ENCODE peak calls at places on chromosomes 7 and 10, in nine cellular contexts. Y is PC-3; F is epithelial cell of prostate; Q is effector CD4-positive, alpha-beta T cell; O is iPS DF 19.7; R is ovary; P is H9; V is NCI-H1694; M is AML-193. K is an unnamed sample.
A peak's percentile ranks its signal among the peaks of the same experiment; 100 is the strongest.

GRCh38 chr10:116909307-116909706 is 60.0 kb downstream of the ENO4 start:
- DNase-seq in V (no peak), Y (no peak), M (no peak), O (no peak), Q (no peak), R (no peak), P (no peak), F (no peak), K (no peak)

GRCh38 chr7:20474244-20474643 is 141.2 kb upstream of the ABCB5 start:
- DNase-seq in M (no peak), Y (no peak), O (no peak), F (no peak), P (no peak), Q (no peak), R (no peak), V (no peak), K (peak; percentile 57)

GRCh38 chr7:148773344-148773743 is 74.6 kb downstream of the CUL1 start:
- DNase-seq in M (no peak), R (no peak), P (no peak), Q (peak; percentile 18), F (no peak), O (no peak), V (no peak), Y (no peak), K (no peak)

GRCh38 chr10:3046210-3046779 is 21.1 kb upstream of the PFKP start:
- DNase-seq in Y (no peak), P (no peak), F (no peak), V (no peak), O (no peak), R (no peak), Q (no peak), M (no peak), K (no peak)

GRCh38 chr10:57955076-57955475 is 312.6 kb downstream of the IPMK start:
- DNase-seq in Q (no peak), F (no peak), O (no peak), Y (no peak), R (no peak), M (no peak), V (no peak), P (no peak), K (peak; percentile 66)

GRCh38 chr7:13057462-13058200 is 370.2 kb downstream of the ARL4A start:
- DNase-seq in V (no peak), Q (no peak), O (no peak), R (no peak), M (no peak), P (no peak), Y (no peak), F (no peak), K (no peak)

GRCh38 chr7:76233538-76234281 is 32.0 kb downstream of the SRRM3 start:
- DNase-seq in F (no peak), P (peak; percentile 79), V (no peak), Q (no peak), O (peak; percentile 84), R (no peak), M (no peak), Y (no peak), K (peak; percentile 39)

GRCh38 chr10:101595591-101596433 is 7.7 kb downstream of the DPCD start:
- DNase-seq in P (no peak), Y (no peak), R (no peak), M (no peak), Q (no peak), V (no peak), O (no peak), F (no peak), K (no peak)

GRCh38 chr10:91705948-91706670 is 73.2 kb upstream of the PPP1R3C start:
- DNase-seq in O (no peak), F (no peak), R (no peak), V (no peak), Q (no peak), Y (no peak), P (no peak), M (no peak), K (no peak)

GRCh38 chr10:128049226-128050010 is 76.8 kb downstream of the MKI67 start:
- DNase-seq in F (no peak), M (peak; percentile 80), Y (no peak), V (no peak), P (no peak), Q (no peak), O (no peak), R (no peak), K (no peak)

GRCh38 chr7:79877874-79878465 is 256.7 kb upstream of the GNAI1 start:
- DNase-seq in Q (no peak), M (no peak), R (no peak), F (no peak), O (no peak), V (no peak), Y (no peak), P (no peak), K (no peak)

GRCh38 chr10:92486637-92487036 is 87.3 kb downstream of the IDE start:
- DNase-seq in R (no peak), O (no peak), M (peak; percentile 96), Y (no peak), P (no peak), Q (no peak), F (no peak), V (no peak), K (no peak)

GRCh38 chr7:73454424-73454823 is 20.8 kb downstream of the FZD9 start:
- DNase-seq in P (no peak), Y (no peak), Q (no peak), M (no peak), V (no peak), F (no peak), O (no peak), R (no peak), K (no peak)

GRCh38 chr10:88851706-88852105 is at the start of gene ANKRD22:
- DNase-seq in P (peak; percentile 47), Y (peak; percentile 95), M (peak; percentile 96), V (no peak), O (peak; percentile 23), Q (no peak), F (peak; percentile 98), R (no peak), K (peak; percentile 71)

GRCh38 chr7:71613316-71613715 is 481.4 kb downstream of the GALNT17 start:
- DNase-seq in F (no peak), O (no peak), V (no peak), Q (no peak), P (no peak), Y (no peak), M (no peak), R (no peak), K (peak; percentile 27)

GRCh38 chr10:5023126-5023701 is 19.6 kb upstream of the AKR1C2 start:
- DNase-seq in P (no peak), O (no peak), Y (no peak), V (no peak), Q (no peak), R (no peak), F (no peak), M (no peak), K (no peak)

GRCh38 chr7:121072826-121073225 is 84.3 kb downstream of the CPED1 start:
- DNase-seq in V (no peak), Q (no peak), P (no peak), R (no peak), Y (no peak), O (no peak), F (no peak), M (no peak), K (no peak)

GRCh38 chr7:42833411-42833810 is 78.5 kb downstream of the C7orf25 start:
- DNase-seq in F (no peak), P (no peak), Y (no peak), O (no peak), R (no peak), V (no peak), Q (no peak), M (no peak), K (peak; percentile 54)

GRCh38 chr7:4249241-4249640 is 432.9 kb upstream of the FOXK1 start:
- DNase-seq in F (no peak), Y (no peak), P (no peak), Q (no peak), V (no peak), O (no peak), M (no peak), R (no peak), K (no peak)

GRCh38 chr7:45888185-45888992 is at the start of gene IGFBP1:
- DNase-seq in Y (no peak), R (no peak), F (no peak), Q (no peak), O (no peak), P (peak; percentile 45), V (no peak), M (no peak), K (peak; percentile 10)

GRCh38 chr10:120981601-120982381 is 130.6 kb downstream of the WDR11 start:
- DNase-seq in O (no peak), M (no peak), P (no peak), R (no peak), F (no peak), V (no peak), Y (no peak), Q (no peak), K (peak; percentile 19)

GRCh38 chr10:97230146-97230545 is 44.4 kb upstream of the SLIT1 start:
- DNase-seq in R (no peak), V (no peak), Q (no peak), F (peak; percentile 5), P (no peak), Y (peak; percentile 48), M (no peak), O (no peak), K (no peak)

GRCh38 chr7:45447296-45447695 is 126.9 kb upstream of the ADCY1 start:
- DNase-seq in P (no peak), Q (no peak), O (no peak), M (no peak), F (peak; percentile 60), R (no peak), V (no peak), Y (no peak), K (no peak)

GRCh38 chr10:14010083-14010551 is 320.6 kb downstream of the FRMD4A start:
- DNase-seq in Q (no peak), Y (no peak), O (no peak), F (no peak), V (no peak), M (no peak), P (no peak), R (no peak), K (peak; percentile 62)

GRCh38 chr10:102322914-102323313 is 72.6 kb upstream of the NFKB2 start:
- DNase-seq in V (no peak), O (no peak), R (no peak), M (peak; percentile 57), P (no peak), Y (no peak), Q (peak; percentile 4), F (no peak), K (peak; percentile 65)

GRCh38 chr7:9124320-9124719 is 690.9 kb downstream of the NXPH1 start:
- DNase-seq in F (no peak), Y (no peak), P (no peak), Q (no peak), M (no peak), O (no peak), V (peak; percentile 7), R (no peak), K (no peak)

GRCh38 chr10:73649876-73650536 is 5.8 kb downstream of the SYNPO2L start:
- DNase-seq in V (no peak), O (no peak), F (no peak), Y (no peak), P (no peak), M (no peak), R (no peak), Q (no peak), K (peak; percentile 61)

GRCh38 chr7:48101880-48102448 is 12.9 kb downstream of the UPP1 start:
- DNase-seq in V (no peak), M (peak; percentile 14), O (no peak), F (no peak), P (no peak), Y (no peak), R (no peak), Q (no peak), K (no peak)

GRCh38 chr10:103491729-103492364 is 1.7 kb upstream of the NEURL1 start:
- DNase-seq in Y (peak; percentile 71), F (peak; percentile 46), O (no peak), M (no peak), P (no peak), V (no peak), R (peak; percentile 64), Q (no peak), K (peak; percentile 94)

GRCh38 chr10:96339956-96340904 is 18.6 kb downstream of the OPALIN start:
- DNase-seq in V (peak; percentile 47), P (peak; percentile 78), O (no peak), F (peak; percentile 16), R (peak; percentile 47), Y (peak; percentile 54), M (peak; percentile 81), Q (peak; percentile 22), K (peak; percentile 32)

K was measured in M059J.